ENCODE peak calls at places on chromosomes 16 and 17, in six cellular contexts. D is fibroblast of lung, X is hepatocyte, W is GM23248, V is PC-9, F is HCT116. U is an unnamed sample. For H3K4me1 and H3K9me3, the result is how much of the 10 kb centered on the place peaks cover.

GRCh38 chr16:75372236-75372856 is 61.0 kb downstream of the CFDP1 start:
- DNase-seq in F (no peak), V (no peak), D (peak), W (peak), X (no peak), U (no peak)

GRCh38 chr16:89723279-89724250 is 2.2 kb downstream of the ZNF276 start:
- DNase-seq in V (peak), D (peak), W (peak), X (no peak), F (no peak), U (no peak)

GRCh38 chr17:72640415-72641165 is 451.9 kb downstream of the SLC39A11 start:
- DNase-seq in V (peak), F (no peak), D (no peak), W (no peak), X (no peak), U (no peak)

GRCh38 chr17:20203021-20203420 is 193.9 kb downstream of the SPECC1 start:
- DNase-seq in F (no peak), W (peak), X (no peak), V (no peak), D (no peak), U (no peak)

GRCh38 chr16:30748634-30749445 is 615 bp downstream of the PHKG2 start:
- DNase-seq in X (peak), V (no peak), D (peak), F (no peak), W (peak), U (peak)

GRCh38 chr16:8346291-8346690 is 244.0 kb downstream of the TMEM114 start:
- DNase-seq in V (no peak), F (no peak), W (peak), D (no peak), X (peak), U (peak)

GRCh38 chr17:78992542-78993212 is 13.0 kb upstream of the LGALS3BP start:
- DNase-seq in F (no peak), D (no peak), V (no peak), X (no peak), W (no peak), U (no peak)

GRCh38 chr16:89561195-89562026 is 929 bp downstream of the RPL13 start:
- DNase-seq in X (no peak), W (no peak), V (peak), F (no peak), D (no peak), U (no peak)

GRCh38 chr17:35245196-35245486 is 2.3 kb downstream of the SLFN5 start:
- DNase-seq in D (peak), F (peak), V (peak), W (peak), X (no peak), U (no peak)

GRCh38 chr16:2047330-2048115 is at the start of the genes NTHL1 and TSC2:
- DNase-seq in F (peak), X (peak), W (peak), V (peak), D (peak), U (peak)

GRCh38 chr16:25311039-25311438 is 53.4 kb upstream of the ZKSCAN2 start:
- DNase-seq in W (no peak), X (no peak), D (no peak), F (no peak), V (no peak), U (no peak)

GRCh38 chr16:25317732-25318316 is 60.2 kb upstream of the ZKSCAN2 start:
- DNase-seq in F (no peak), W (no peak), V (no peak), D (no peak), X (no peak), U (no peak)

GRCh38 chr16:25311950-25312349 is 54.3 kb upstream of the ZKSCAN2 start:
- DNase-seq in W (no peak), V (no peak), D (no peak), F (no peak), X (no peak), U (no peak)
- TF ChIP-seq EZH2 in W (no peak), V (no peak), D (no peak), F (no peak), X (no peak), U (no peak)

DNA sequence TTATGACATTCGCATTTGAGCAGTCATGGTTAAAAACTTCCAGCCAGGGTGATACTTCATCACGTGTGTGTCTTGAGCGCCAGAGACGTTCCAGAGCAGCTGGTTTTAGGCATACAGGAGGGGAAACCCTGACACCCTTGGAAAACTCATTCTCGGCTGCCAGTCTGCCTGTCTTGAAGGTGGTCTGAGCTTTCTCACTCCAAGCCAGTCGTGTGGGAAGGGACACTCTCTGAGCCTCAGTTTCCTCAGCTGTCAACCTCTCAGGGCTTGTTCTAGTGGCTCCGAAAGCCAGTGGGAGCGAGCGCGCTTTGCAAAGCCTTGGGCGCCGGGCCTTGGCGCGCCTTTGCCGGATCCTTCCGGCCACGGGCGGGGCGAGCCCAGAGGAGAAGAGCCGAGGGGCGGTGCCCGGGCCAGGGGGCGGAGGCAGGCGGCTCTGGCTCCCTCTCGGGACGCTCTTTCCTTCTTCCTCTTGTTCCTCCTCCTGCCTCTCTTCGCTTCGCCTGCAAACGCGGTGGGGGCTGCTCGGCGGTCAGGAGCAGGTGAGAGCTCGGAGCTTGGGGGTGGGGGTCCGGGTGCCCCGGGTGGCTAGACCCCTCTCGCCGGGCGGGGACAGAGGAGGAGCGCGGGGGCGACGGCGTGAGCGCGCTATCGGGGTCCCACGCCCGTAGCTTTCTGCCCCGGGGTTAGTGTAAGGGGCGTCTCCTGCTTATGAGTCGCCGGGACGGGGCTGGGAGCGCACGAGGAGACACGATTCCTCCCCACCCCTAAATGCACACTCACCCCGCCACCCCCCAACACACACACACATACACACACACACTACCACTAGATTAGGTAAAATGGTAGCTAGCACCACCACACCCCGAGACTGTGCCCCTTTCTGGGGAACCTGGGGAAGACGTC is at the start of gene LDAF1:
- DNase-seq in V (peak), X (peak), D (peak), W (peak), F (peak), U (peak)
- H3K4me1 ChIP-seq in V (under half), X (under half), D (under half), W (under half), F (under half), U (under half)

DNA sequence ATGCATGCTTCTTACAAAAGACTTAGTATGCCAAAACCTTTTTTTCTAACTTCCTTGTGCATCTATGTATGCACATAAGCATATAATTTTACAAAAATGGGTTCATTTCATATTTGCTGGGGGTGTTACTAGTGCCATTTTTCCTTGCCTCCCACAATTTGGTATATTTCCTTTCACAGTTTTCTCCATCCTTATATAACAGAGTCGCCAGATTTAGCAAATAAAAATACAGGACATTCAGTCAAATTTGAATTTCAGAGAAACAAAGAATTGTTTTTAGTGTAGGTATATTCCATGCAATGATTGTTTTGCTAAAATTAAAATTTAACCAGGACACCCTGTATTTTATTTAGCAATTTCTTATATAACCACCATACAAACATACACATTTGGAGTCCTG is 4.0 kb upstream of the FBXO39 start:
- DNase-seq in W (no peak), D (no peak), V (peak), F (no peak), X (no peak), U (no peak)
- H3K9me3 ChIP-seq in W (under half), D (under half), V (under half), F (under half), X (under half), U (under half)

GRCh38 chr17:48568499-48569259 is 9.5 kb downstream of the HOXB4 start:
- DNase-seq in W (no peak), X (no peak), D (peak), F (no peak), V (no peak), U (no peak)

GRCh38 chr17:48569676-48570324 is 8.3 kb downstream of the HOXB4 start:
- DNase-seq in F (no peak), D (peak), V (no peak), W (no peak), X (no peak), U (no peak)

GRCh38 chr17:48566717-48567116 is 11.4 kb downstream of the HOXB4 start:
- DNase-seq in V (no peak), X (no peak), F (no peak), D (no peak), W (no peak), U (no peak)

GRCh38 chr17:48567209-48567608 is 10.9 kb downstream of the HOXB4 start:
- DNase-seq in V (no peak), D (peak), F (no peak), W (no peak), X (no peak), U (no peak)

DNA sequence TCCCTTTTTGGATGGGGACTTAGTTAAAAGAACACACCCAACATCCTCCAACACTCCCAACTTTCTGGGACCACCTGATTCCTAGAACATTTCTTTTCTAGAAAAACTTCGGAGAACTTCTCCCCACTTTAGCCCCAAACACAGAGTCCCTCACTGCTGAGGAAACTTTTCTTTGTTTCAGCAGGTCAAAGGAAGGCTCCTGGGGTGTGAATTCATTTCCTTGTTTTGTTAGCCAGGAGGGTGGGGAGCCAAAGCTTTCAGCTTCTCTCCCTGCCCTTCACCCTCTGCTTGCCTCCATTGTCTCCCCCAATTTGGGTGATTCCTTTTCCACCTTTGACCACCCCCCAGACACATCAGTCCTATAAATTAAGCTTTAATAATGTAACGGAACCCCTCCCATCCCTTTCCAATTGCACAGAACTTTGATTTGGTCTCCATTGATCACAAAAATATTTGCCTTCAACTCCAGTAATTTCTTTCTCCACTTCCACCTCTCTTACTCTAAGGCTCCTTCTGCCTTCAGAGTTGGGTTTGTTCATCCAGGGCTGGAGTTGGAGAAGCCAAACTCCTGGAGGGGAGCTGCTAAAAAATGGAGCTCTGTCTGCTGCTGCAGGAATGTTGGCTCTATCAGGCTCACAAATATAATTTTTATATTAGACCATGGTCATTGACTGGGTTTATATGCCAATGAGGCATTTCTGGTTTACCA is 10.3 kb downstream of the HOXB4 start:
- DNase-seq in W (no peak), X (no peak), F (no peak), V (no peak), D (no peak), U (no peak)
- TF ChIP-seq EZH2 in W (no peak), X (no peak), F (no peak), V (no peak), D (no peak), U (no peak)

DNA sequence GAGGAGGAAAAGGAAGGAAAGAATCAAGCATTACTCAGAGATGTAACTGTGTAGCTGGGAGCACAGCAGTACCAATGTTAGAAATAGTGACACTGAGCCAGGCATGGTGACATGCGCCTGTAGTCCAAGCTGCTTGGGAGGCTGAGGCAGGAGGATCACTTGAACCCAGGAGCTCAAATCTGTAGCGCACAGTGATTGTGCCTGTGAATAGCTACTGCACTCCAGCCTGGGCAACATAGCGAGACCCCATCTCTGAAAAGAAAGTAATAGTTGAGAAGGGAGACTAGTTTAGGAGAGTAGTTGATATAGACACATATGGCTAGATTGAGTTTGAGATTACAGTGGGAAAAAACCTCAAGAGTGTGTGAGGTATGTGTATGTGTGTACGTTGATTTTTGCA is 17.8 kb downstream of the MAP3K3 start:
- DNase-seq in V (no peak), X (no peak), F (no peak), D (no peak), W (no peak), U (no peak)
- H3K4me1 ChIP-seq in V (under half), X (under half), F (under half), D (under half), W (under half), U (under half)